ENCODE peak calls at places on chromosome 22, in four cellular contexts. Z, O, P and Q are unnamed samples.

GRCh38 chr22:42075277-42075676 is 1.2 kb downstream of the PHETA2 start:
- DNase-seq in Z (no peak), O (no peak), P (no peak), Q (no peak)

GRCh38 chr22:23088199-23088604 is 17.9 kb downstream of the GNAZ start:
- DNase-seq in Z (no peak), O (no peak), P (no peak), Q (no peak)

GRCh38 chr22:45454260-45454659 is 40.8 kb downstream of the RIBC2 start:
- DNase-seq in Z (no peak), O (no peak), P (peak), Q (no peak)

GRCh38 chr22:47164514-47165337 is 402.3 kb downstream of the TBC1D22A start:
- DNase-seq in Z (no peak), O (no peak), P (no peak), Q (no peak)

GRCh38 chr22:48037618-48038017 is 1275.2 kb downstream of the TBC1D22A start:
- DNase-seq in Z (no peak), O (no peak), P (no peak), Q (no peak)

GRCh38 chr22:45804986-45805325 is 133.3 kb downstream of the ATXN10 start:
- DNase-seq in Z (no peak), O (no peak), P (no peak), Q (no peak)

GRCh38 chr22:48633996-48634836 is 1193.5 kb downstream of the BRD1 start:
- DNase-seq in Z (no peak), O (no peak), P (no peak), Q (no peak)

GRCh38 chr22:43200555-43200954 is 13.6 kb upstream of the TTLL12 start:
- DNase-seq in Z (no peak), O (no peak), P (no peak), Q (no peak)

GRCh38 chr22:20781272-20781990 is 7.5 kb downstream of the SERPIND1 start:
- DNase-seq in Z (no peak), O (no peak), P (no peak), Q (no peak)

GRCh38 chr22:32712644-32713355 is 88.7 kb upstream of the TIMP3 start:
- DNase-seq in Z (no peak), O (no peak), P (no peak), Q (no peak)

GRCh38 chr22:17154971-17155370 is 4.1 kb downstream of the HDHD5 start:
- DNase-seq in Z (no peak), O (no peak), P (no peak), Q (no peak)

GRCh38 chr22:25403284-25403606 is 161.2 kb upstream of the GRK3 start:
- DNase-seq in Z (no peak), O (no peak), P (no peak), Q (no peak)
- H3K4me3 ChIP-seq in Z (no peak), O (no peak), P (peak), Q (peak)

GRCh38 chr22:37924386-37925065 is 18.4 kb downstream of the MICALL1 start:
- DNase-seq in Z (no peak), O (no peak), P (no peak), Q (no peak)
- H3K4me3 ChIP-seq in Z (no peak), O (no peak), P (no peak), Q (no peak)

DNA sequence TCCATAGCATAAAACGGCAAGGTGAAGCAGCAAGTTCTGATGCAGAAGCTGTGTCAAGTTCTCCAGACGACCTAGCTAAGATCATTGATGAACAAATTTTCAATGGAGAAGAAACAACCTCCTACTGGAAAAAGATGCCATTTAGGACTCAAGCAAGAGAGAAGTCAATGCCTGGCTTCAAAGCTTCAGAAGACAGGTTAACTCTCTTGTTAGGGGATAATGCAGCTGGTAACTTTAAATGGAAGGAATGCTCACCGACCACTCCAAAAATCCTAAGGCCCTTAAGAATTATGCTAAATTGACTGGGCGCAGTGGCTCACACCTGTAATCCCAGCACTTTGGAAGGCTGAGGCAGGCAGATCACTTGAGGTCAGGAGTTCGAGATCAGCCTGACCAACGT is 31.3 kb downstream of the CLTCL1 start:
- DNase-seq in Z (no peak), O (no peak), P (no peak), Q (no peak)
- H3K4me3 ChIP-seq in Z (no peak), O (no peak), P (no peak), Q (no peak)

DNA sequence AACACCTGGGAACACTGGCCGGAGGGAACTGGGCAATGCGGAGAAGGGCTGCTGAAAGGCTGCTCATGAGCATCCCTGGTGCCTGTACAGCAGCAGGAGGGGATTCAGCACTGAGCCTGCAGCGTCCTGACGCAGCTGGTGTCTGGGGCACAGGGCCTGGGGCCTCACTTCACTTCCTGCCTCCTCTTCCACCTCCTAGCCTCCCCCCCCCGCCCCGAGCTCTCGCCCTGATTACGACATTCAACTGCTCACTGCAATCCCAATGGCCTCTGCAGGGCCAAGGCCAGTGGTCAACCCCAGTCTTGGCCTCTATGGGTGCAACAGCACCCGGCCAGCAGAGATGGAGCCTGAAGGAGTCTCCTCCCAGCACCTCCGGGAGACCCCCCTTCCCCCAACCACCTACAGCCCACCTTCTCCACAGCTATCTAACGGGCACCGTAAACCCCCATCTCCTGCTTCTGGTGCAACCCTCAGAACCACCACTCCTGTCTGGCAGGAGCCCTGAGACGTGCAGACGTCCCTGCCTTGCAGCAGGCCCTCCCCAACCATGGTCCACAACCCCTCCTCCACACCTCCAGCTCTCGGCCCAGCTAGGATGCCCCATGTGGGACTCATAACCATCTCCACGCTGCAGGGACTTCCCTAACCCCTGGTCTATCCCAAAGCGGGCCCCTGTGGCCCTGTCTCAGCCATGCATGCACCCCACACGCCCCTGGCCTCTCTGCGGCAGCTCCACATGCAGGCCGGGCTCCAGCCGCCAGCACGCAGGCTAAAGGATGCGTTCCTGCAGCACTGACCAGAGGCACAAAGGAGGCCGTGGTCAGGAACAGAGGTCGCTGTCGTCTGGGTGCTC is 38.2 kb downstream of the BRD1 start:
- DNase-seq in Z (no peak), O (peak), P (peak), Q (peak)
- H3K4me3 ChIP-seq in Z (no peak), O (no peak), P (no peak), Q (peak)

DNA sequence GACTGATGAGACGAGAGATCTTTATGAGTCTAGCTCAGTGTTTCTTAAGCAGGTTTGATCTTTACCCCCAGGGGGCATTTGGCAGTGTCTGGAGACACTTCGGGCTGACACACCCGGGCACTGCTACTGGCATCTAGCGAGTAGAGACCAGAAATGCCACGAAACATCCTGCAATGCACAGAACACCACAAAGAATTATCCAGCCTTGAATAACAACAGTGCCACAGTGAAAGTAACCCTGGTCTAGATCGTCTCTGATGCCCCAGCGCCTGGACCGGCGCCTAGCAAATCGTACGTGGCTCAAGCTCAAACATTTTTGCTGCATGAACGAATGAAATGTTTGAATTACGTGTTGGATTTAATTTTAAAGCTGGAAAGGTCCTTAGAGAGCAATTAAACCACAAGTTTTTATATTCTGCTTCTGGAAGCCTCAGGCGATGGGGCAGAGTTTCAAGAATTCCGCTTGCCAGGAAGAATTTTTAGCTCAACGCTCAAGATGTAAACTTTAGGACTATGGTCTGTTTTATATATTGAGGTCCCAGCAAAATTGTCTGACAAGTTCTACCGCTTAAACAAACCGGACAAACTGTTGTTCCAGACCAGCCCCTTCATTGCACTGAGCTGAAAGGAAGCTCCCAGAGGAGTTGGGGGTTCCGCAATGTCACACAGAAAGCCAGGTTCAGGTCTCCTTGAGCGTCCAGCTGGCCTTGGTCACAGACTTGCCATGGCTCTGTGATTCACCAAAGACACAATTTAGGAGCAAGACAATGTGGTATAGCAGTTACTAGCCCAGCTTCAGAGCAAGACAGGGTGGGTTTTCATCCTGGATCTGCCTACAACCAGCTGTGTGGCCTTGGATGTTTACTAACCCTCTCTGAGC is 44.2 kb upstream of the SMTN start:
- DNase-seq in Z (no peak), O (no peak), P (no peak), Q (no peak)
- H3K4me3 ChIP-seq in Z (no peak), O (no peak), P (peak), Q (no peak)

GRCh38 chr22:50084570-50084969 is 656 bp downstream of the MLC1 start:
- DNase-seq in Z (no peak), O (no peak), P (no peak), Q (no peak)
- H3K4me3 ChIP-seq in Z (no peak), O (no peak), P (no peak), Q (no peak)

GRCh38 chr22:26631282-26631681 is 9.5 kb downstream of the CRYBA4 start:
- DNase-seq in Z (no peak), O (no peak), P (no peak), Q (no peak)
- H3K4me3 ChIP-seq in Z (no peak), O (no peak), P (no peak), Q (no peak)